ENCODE peak calls at places on chromosomes 4 and X, in eight cellular contexts. One of them, this sample, is unnamed.

GRCh38 chr4:3421470-3421869 is 20.3 kb upstream of the HGFAC start:
- DNase-seq in endothelial cell of umbilical vein: no peak
- DNase-seq in stomach: no peak
- DNase-seq in breast epithelium: no peak
- DNase-seq in suprapubic skin: no peak
- DNase-seq in spleen: peak; percentile 51
- DNase-seq in sigmoid colon: no peak
- DNase-seq in transverse colon: no peak
- DNase-seq in this sample: no peak

GRCh38 chr4:166318810-166319525 is 445.9 kb downstream of the TLL1 start:
- DNase-seq in sigmoid colon: no peak
- DNase-seq in stomach: no peak
- DNase-seq in transverse colon: no peak
- DNase-seq in suprapubic skin: no peak
- DNase-seq in spleen: no peak
- DNase-seq in endothelial cell of umbilical vein: no peak
- DNase-seq in breast epithelium: no peak
- DNase-seq in this sample: no peak

GRCh38 chrX:14872355-14872754 is 514 bp downstream of the FANCB start:
- DNase-seq in breast epithelium: no peak
- DNase-seq in spleen: no peak
- DNase-seq in suprapubic skin: no peak
- DNase-seq in stomach: no peak
- DNase-seq in sigmoid colon: no peak
- DNase-seq in endothelial cell of umbilical vein: no peak
- DNase-seq in transverse colon: no peak
- DNase-seq in this sample: no peak

GRCh38 chr4:118757761-118758213 is 72.6 kb downstream of the METTL14 start:
- DNase-seq in stomach: no peak
- DNase-seq in breast epithelium: no peak
- DNase-seq in endothelial cell of umbilical vein: no peak
- DNase-seq in sigmoid colon: no peak
- DNase-seq in spleen: no peak
- DNase-seq in suprapubic skin: no peak
- DNase-seq in transverse colon: no peak
- DNase-seq in this sample: no peak

GRCh38 chrX:150032742-150033141 is 94.5 kb upstream of the EOLA2 start:
- DNase-seq in sigmoid colon: no peak
- DNase-seq in endothelial cell of umbilical vein: peak; percentile 40
- DNase-seq in breast epithelium: no peak
- DNase-seq in transverse colon: no peak
- DNase-seq in suprapubic skin: no peak
- DNase-seq in stomach: no peak
- DNase-seq in spleen: no peak
- DNase-seq in this sample: no peak

GRCh38 chr4:96009720-96010119 is 169.8 kb downstream of the PDHA2 start:
- DNase-seq in spleen: no peak
- DNase-seq in breast epithelium: no peak
- DNase-seq in endothelial cell of umbilical vein: no peak
- DNase-seq in suprapubic skin: no peak
- DNase-seq in sigmoid colon: no peak
- DNase-seq in transverse colon: no peak
- DNase-seq in stomach: no peak
- DNase-seq in this sample: no peak

GRCh38 chr4:137393043-137393442 is 139.3 kb downstream of the PCDH18 start:
- DNase-seq in endothelial cell of umbilical vein: no peak
- DNase-seq in transverse colon: no peak
- DNase-seq in breast epithelium: no peak
- DNase-seq in stomach: no peak
- DNase-seq in suprapubic skin: no peak
- DNase-seq in spleen: no peak
- DNase-seq in sigmoid colon: no peak
- DNase-seq in this sample: no peak

GRCh38 chr4:20393486-20394100 is 141.9 kb downstream of the SLIT2 start:
- DNase-seq in suprapubic skin: no peak
- DNase-seq in sigmoid colon: no peak
- DNase-seq in endothelial cell of umbilical vein: no peak
- DNase-seq in breast epithelium: no peak
- DNase-seq in spleen: no peak
- DNase-seq in transverse colon: no peak
- DNase-seq in stomach: no peak
- DNase-seq in this sample: no peak

GRCh38 chr4:76850010-76850441 is 47.9 kb downstream of the SOWAHB start:
- DNase-seq in sigmoid colon: no peak
- DNase-seq in transverse colon: no peak
- DNase-seq in stomach: no peak
- DNase-seq in endothelial cell of umbilical vein: peak; percentile 76
- DNase-seq in suprapubic skin: no peak
- DNase-seq in spleen: no peak
- DNase-seq in breast epithelium: peak; percentile 27
- DNase-seq in this sample: no peak

GRCh38 chr4:133000012-133000411 is 149.1 kb upstream of the PCDH10 start:
- DNase-seq in stomach: no peak
- DNase-seq in transverse colon: no peak
- DNase-seq in endothelial cell of umbilical vein: peak; percentile 95
- DNase-seq in suprapubic skin: no peak
- DNase-seq in breast epithelium: no peak
- DNase-seq in spleen: no peak
- DNase-seq in sigmoid colon: no peak
- DNase-seq in this sample: no peak

GRCh38 chr4:113979157-113979972 is at the start of gene ARSJ:
- DNase-seq in stomach: peak; percentile 56
- DNase-seq in spleen: peak; percentile 73
- DNase-seq in sigmoid colon: peak; percentile 81
- DNase-seq in suprapubic skin: peak; percentile 66
- DNase-seq in endothelial cell of umbilical vein: peak; percentile 82
- DNase-seq in breast epithelium: peak; percentile 28
- DNase-seq in transverse colon: peak; percentile 54
- DNase-seq in this sample: no peak

GRCh38 chr4:99968330-99968729 is 18.3 kb upstream of the H2AZ1 start:
- DNase-seq in endothelial cell of umbilical vein: no peak
- DNase-seq in stomach: no peak
- DNase-seq in spleen: no peak
- DNase-seq in sigmoid colon: no peak
- DNase-seq in breast epithelium: no peak
- DNase-seq in transverse colon: no peak
- DNase-seq in suprapubic skin: no peak
- DNase-seq in this sample: no peak

GRCh38 chr4:154049457-154050181 is 260.7 kb upstream of the SFRP2 start:
- DNase-seq in spleen: no peak
- DNase-seq in transverse colon: peak; percentile 10
- DNase-seq in sigmoid colon: no peak
- DNase-seq in endothelial cell of umbilical vein: no peak
- DNase-seq in suprapubic skin: no peak
- DNase-seq in stomach: no peak
- DNase-seq in breast epithelium: no peak
- DNase-seq in this sample: no peak

GRCh38 chrX:46444011-46444410 is 101.2 kb downstream of the ZNF674 start:
- DNase-seq in transverse colon: no peak
- DNase-seq in suprapubic skin: no peak
- DNase-seq in sigmoid colon: no peak
- DNase-seq in stomach: no peak
- DNase-seq in spleen: no peak
- DNase-seq in endothelial cell of umbilical vein: peak; percentile 78
- DNase-seq in breast epithelium: no peak
- DNase-seq in this sample: no peak

DNA sequence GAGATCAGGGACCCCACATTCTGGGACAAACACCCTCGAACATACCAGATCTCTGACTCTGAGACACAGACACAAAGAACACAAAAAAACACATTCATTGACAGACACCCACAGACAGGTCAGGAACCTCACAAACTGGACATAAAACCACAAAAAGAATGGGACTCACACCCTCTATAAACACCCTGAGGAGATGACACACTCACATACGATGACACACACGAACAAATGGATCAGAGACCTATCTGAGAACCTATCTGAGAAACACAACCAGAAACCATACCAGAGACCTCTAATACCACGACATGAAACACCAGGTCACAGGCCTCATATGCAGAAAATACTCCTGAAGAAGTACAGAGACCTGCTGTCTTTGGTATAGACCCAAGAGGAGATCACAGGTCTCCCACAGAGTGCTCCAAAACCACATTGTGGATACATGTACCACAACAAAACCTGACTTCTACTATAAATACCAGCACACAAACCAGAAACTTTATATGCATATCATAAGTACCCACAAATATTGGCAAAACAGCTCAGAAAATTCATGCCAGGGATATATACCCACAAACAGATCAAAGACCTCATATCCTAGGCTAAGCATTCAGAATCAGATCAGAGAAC is 19.5 kb downstream of the SUV39H1 start:
- DNase-seq in stomach: no peak
- DNase-seq in endothelial cell of umbilical vein: no peak
- DNase-seq in breast epithelium: no peak
- DNase-seq in spleen: no peak
- DNase-seq in sigmoid colon: no peak
- DNase-seq in transverse colon: no peak
- DNase-seq in suprapubic skin: no peak
- DNase-seq in this sample: no peak
- H3K27ac ChIP-seq in stomach: no peak overlapping the region
- H3K27ac ChIP-seq in endothelial cell of umbilical vein: no peak overlapping the region
- H3K27ac ChIP-seq in breast epithelium: no peak overlapping the region
- H3K27ac ChIP-seq in spleen: no peak overlapping the region
- H3K27ac ChIP-seq in sigmoid colon: no peak overlapping the region
- H3K27ac ChIP-seq in transverse colon: no peak overlapping the region
- H3K27ac ChIP-seq in suprapubic skin: no peak overlapping the region
- H3K27ac ChIP-seq in this sample: no peak overlapping the region

GRCh38 chr4:67719953-67720617 is 19.1 kb upstream of the UBA6 start:
- DNase-seq in suprapubic skin: no peak
- DNase-seq in transverse colon: no peak
- DNase-seq in stomach: no peak
- DNase-seq in sigmoid colon: no peak
- DNase-seq in breast epithelium: no peak
- DNase-seq in spleen: no peak
- DNase-seq in endothelial cell of umbilical vein: no peak
- DNase-seq in this sample: no peak

GRCh38 chr4:67721317-67721769 is 20.4 kb upstream of the UBA6 start:
- DNase-seq in stomach: no peak
- DNase-seq in breast epithelium: no peak
- DNase-seq in endothelial cell of umbilical vein: no peak
- DNase-seq in suprapubic skin: no peak
- DNase-seq in sigmoid colon: no peak
- DNase-seq in spleen: no peak
- DNase-seq in transverse colon: no peak
- DNase-seq in this sample: no peak

GRCh38 chr4:67723949-67724348 is 23.0 kb upstream of the UBA6 start:
- DNase-seq in sigmoid colon: no peak
- DNase-seq in endothelial cell of umbilical vein: no peak
- DNase-seq in stomach: no peak
- DNase-seq in suprapubic skin: no peak
- DNase-seq in transverse colon: no peak
- DNase-seq in spleen: no peak
- DNase-seq in breast epithelium: no peak
- DNase-seq in this sample: no peak

GRCh38 chr4:67725132-67725531 is 24.2 kb upstream of the UBA6 start:
- DNase-seq in sigmoid colon: no peak
- DNase-seq in spleen: no peak
- DNase-seq in stomach: no peak
- DNase-seq in endothelial cell of umbilical vein: no peak
- DNase-seq in suprapubic skin: no peak
- DNase-seq in transverse colon: no peak
- DNase-seq in breast epithelium: peak; percentile 35
- DNase-seq in this sample: no peak

GRCh38 chr4:67721770-67722597 is 21.0 kb upstream of the UBA6 start:
- DNase-seq in stomach: no peak
- DNase-seq in spleen: no peak
- DNase-seq in endothelial cell of umbilical vein: peak; percentile 29
- DNase-seq in transverse colon: no peak
- DNase-seq in breast epithelium: no peak
- DNase-seq in suprapubic skin: no peak
- DNase-seq in sigmoid colon: no peak
- DNase-seq in this sample: no peak
- TF ChIP-seq POLR2AphosphoS5 in stomach: no peak
- TF ChIP-seq POLR2AphosphoS5 in spleen: no peak
- TF ChIP-seq POLR2AphosphoS5 in endothelial cell of umbilical vein: peak; percentile 31
- TF ChIP-seq POLR2AphosphoS5 in transverse colon: no peak
- TF ChIP-seq POLR2AphosphoS5 in breast epithelium: no peak
- TF ChIP-seq POLR2AphosphoS5 in suprapubic skin: no peak
- TF ChIP-seq POLR2AphosphoS5 in sigmoid colon: no peak
- TF ChIP-seq POLR2AphosphoS5 in this sample: no peak

GRCh38 chr4:110164856-110165255 is 33.6 kb downstream of the ELOVL6 start:
- DNase-seq in breast epithelium: no peak
- DNase-seq in stomach: no peak
- DNase-seq in sigmoid colon: no peak
- DNase-seq in spleen: no peak
- DNase-seq in endothelial cell of umbilical vein: no peak
- DNase-seq in suprapubic skin: no peak
- DNase-seq in transverse colon: no peak
- DNase-seq in this sample: no peak
- H3K27ac ChIP-seq in breast epithelium: no peak overlapping the region
- H3K27ac ChIP-seq in stomach: peak overlapping the region; percentile 61
- H3K27ac ChIP-seq in sigmoid colon: no peak overlapping the region
- H3K27ac ChIP-seq in spleen: peak overlapping the region; percentile 45
- H3K27ac ChIP-seq in endothelial cell of umbilical vein: no peak overlapping the region
- H3K27ac ChIP-seq in suprapubic skin: no peak overlapping the region
- H3K27ac ChIP-seq in transverse colon: peak overlapping the region; percentile 27
- H3K27ac ChIP-seq in this sample: no peak overlapping the region

GRCh38 chrX:129759576-129760061 is 20.1 kb upstream of the SASH3 start:
- DNase-seq in endothelial cell of umbilical vein: peak; percentile 18
- DNase-seq in sigmoid colon: no peak
- DNase-seq in transverse colon: peak; percentile 40
- DNase-seq in spleen: peak; percentile 85
- DNase-seq in breast epithelium: peak; percentile 75
- DNase-seq in stomach: peak; percentile 54
- DNase-seq in suprapubic skin: no peak
- DNase-seq in this sample: no peak

GRCh38 chrX:129760981-129761380 is 18.8 kb upstream of the SASH3 start:
- DNase-seq in stomach: no peak
- DNase-seq in sigmoid colon: no peak
- DNase-seq in transverse colon: no peak
- DNase-seq in suprapubic skin: no peak
- DNase-seq in breast epithelium: no peak
- DNase-seq in spleen: peak; percentile 52
- DNase-seq in endothelial cell of umbilical vein: no peak
- DNase-seq in this sample: no peak

GRCh38 chrX:129762448-129762847 is 17.3 kb upstream of the SASH3 start:
- DNase-seq in spleen: peak; percentile 62
- DNase-seq in suprapubic skin: no peak
- DNase-seq in breast epithelium: no peak
- DNase-seq in stomach: no peak
- DNase-seq in endothelial cell of umbilical vein: no peak
- DNase-seq in sigmoid colon: no peak
- DNase-seq in transverse colon: no peak
- DNase-seq in this sample: no peak

GRCh38 chrX:129760155-129760554 is 19.6 kb upstream of the SASH3 start:
- DNase-seq in stomach: no peak
- DNase-seq in transverse colon: no peak
- DNase-seq in endothelial cell of umbilical vein: no peak
- DNase-seq in sigmoid colon: no peak
- DNase-seq in breast epithelium: no peak
- DNase-seq in suprapubic skin: no peak
- DNase-seq in spleen: peak; percentile 77
- DNase-seq in this sample: no peak

DNA sequence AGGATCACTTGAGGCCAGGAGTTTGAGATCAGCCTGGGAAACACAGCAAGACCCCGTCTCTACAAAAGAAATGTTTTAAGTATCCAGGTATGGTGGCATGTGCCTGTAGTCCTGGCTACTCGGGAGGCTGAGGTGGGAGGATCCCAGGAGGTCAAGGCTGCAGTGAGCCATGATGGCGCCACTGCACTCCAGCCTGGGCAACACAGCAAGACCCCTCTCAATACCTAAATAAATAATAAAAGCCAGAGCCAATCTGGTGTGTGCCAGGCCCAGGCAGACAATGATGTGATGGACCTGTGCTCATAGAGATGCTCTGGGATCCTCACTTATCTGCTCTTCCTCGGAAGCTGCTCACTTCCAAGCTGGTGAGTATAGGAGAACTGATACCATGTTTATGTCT is 18.2 kb upstream of the SASH3 start:
- DNase-seq in endothelial cell of umbilical vein: no peak
- DNase-seq in transverse colon: no peak
- DNase-seq in stomach: no peak
- DNase-seq in breast epithelium: no peak
- DNase-seq in sigmoid colon: no peak
- DNase-seq in suprapubic skin: no peak
- DNase-seq in spleen: no peak
- DNase-seq in this sample: no peak
- TF ChIP-seq POLR2AphosphoS5 in endothelial cell of umbilical vein: no peak
- TF ChIP-seq POLR2AphosphoS5 in transverse colon: no peak
- TF ChIP-seq POLR2AphosphoS5 in stomach: no peak
- TF ChIP-seq POLR2AphosphoS5 in breast epithelium: no peak
- TF ChIP-seq POLR2AphosphoS5 in sigmoid colon: no peak
- TF ChIP-seq POLR2AphosphoS5 in suprapubic skin: no peak
- TF ChIP-seq POLR2AphosphoS5 in spleen: no peak
- TF ChIP-seq POLR2AphosphoS5 in this sample: no peak

This sample was measured in vagina.